ENCODE peak calls at places on chromosomes 11 and 22, in seven cellular contexts. One of them, this sample, is unnamed.

GRCh38 chr11:60193687-60194433 is 11.0 kb upstream of the MS4A6A start:
- DNase-seq in anterior cingulate cortex: no peak
- DNase-seq in NCI-H345: peak
- DNase-seq in posterior cingulate gyrus: no peak
- DNase-seq in HS-5: peak
- DNase-seq in psoas muscle: no peak
- DNase-seq in aorta: no peak
- DNase-seq in this sample: no peak

GRCh38 chr11:78420255-78420764 is 2.7 kb upstream of the GAB2 start:
- DNase-seq in anterior cingulate cortex: peak
- DNase-seq in NCI-H345: peak
- DNase-seq in posterior cingulate gyrus: peak
- DNase-seq in HS-5: no peak
- DNase-seq in psoas muscle: peak
- DNase-seq in aorta: peak
- DNase-seq in this sample: peak

GRCh38 chr22:36544107-36544620 is 15.2 kb upstream of the EIF3D start:
- DNase-seq in anterior cingulate cortex: no peak
- DNase-seq in NCI-H345: no peak
- DNase-seq in posterior cingulate gyrus: no peak
- DNase-seq in HS-5: no peak
- DNase-seq in psoas muscle: no peak
- DNase-seq in aorta: no peak
- DNase-seq in this sample: no peak

GRCh38 chr11:36550385-36551115 is 17.3 kb upstream of the RAG1 start:
- DNase-seq in anterior cingulate cortex: no peak
- DNase-seq in NCI-H345: no peak
- DNase-seq in posterior cingulate gyrus: no peak
- DNase-seq in HS-5: no peak
- DNase-seq in psoas muscle: no peak
- DNase-seq in aorta: no peak
- DNase-seq in this sample: no peak

GRCh38 chr22:29167032-29167911 is 38.4 kb upstream of the EMID1 start:
- DNase-seq in anterior cingulate cortex: no peak
- DNase-seq in NCI-H345: no peak
- DNase-seq in posterior cingulate gyrus: no peak
- DNase-seq in HS-5: no peak
- DNase-seq in psoas muscle: no peak
- DNase-seq in aorta: peak
- DNase-seq in this sample: no peak

GRCh38 chr22:24965822-24966626 is 13.5 kb downstream of the KIAA1671 start:
- DNase-seq in anterior cingulate cortex: no peak
- DNase-seq in NCI-H345: no peak
- DNase-seq in posterior cingulate gyrus: no peak
- DNase-seq in HS-5: no peak
- DNase-seq in psoas muscle: peak
- DNase-seq in aorta: no peak
- DNase-seq in this sample: no peak

GRCh38 chr11:9580894-9581293 is 7.4 kb downstream of the WEE1 start:
- DNase-seq in anterior cingulate cortex: no peak
- DNase-seq in NCI-H345: no peak
- DNase-seq in posterior cingulate gyrus: no peak
- DNase-seq in HS-5: no peak
- DNase-seq in psoas muscle: no peak
- DNase-seq in aorta: no peak
- DNase-seq in this sample: no peak

GRCh38 chr11:96155627-96156378 is 187.2 kb downstream of the MAML2 start:
- DNase-seq in anterior cingulate cortex: peak
- DNase-seq in NCI-H345: no peak
- DNase-seq in posterior cingulate gyrus: peak
- DNase-seq in HS-5: peak
- DNase-seq in psoas muscle: peak
- DNase-seq in aorta: peak
- DNase-seq in this sample: no peak

GRCh38 chr11:134497586-134497985 is 85.5 kb upstream of the B3GAT1 start:
- DNase-seq in anterior cingulate cortex: no peak
- DNase-seq in NCI-H345: peak
- DNase-seq in posterior cingulate gyrus: no peak
- DNase-seq in HS-5: no peak
- DNase-seq in psoas muscle: no peak
- DNase-seq in aorta: peak
- DNase-seq in this sample: peak

GRCh38 chr11:126153999-126154398 is 57.5 kb downstream of the RPUSD4 start:
- DNase-seq in anterior cingulate cortex: no peak
- DNase-seq in NCI-H345: peak
- DNase-seq in posterior cingulate gyrus: no peak
- DNase-seq in HS-5: no peak
- DNase-seq in psoas muscle: no peak
- DNase-seq in aorta: peak
- DNase-seq in this sample: no peak

GRCh38 chr11:61955416-61956135 is 5.4 kb downstream of the BEST1 start:
- DNase-seq in anterior cingulate cortex: no peak
- DNase-seq in NCI-H345: no peak
- DNase-seq in posterior cingulate gyrus: no peak
- DNase-seq in HS-5: no peak
- DNase-seq in psoas muscle: peak
- DNase-seq in aorta: peak
- DNase-seq in this sample: no peak

GRCh38 chr11:16867097-16867496 is 128.7 kb downstream of the C11orf58 start:
- DNase-seq in anterior cingulate cortex: no peak
- DNase-seq in NCI-H345: no peak
- DNase-seq in posterior cingulate gyrus: no peak
- DNase-seq in HS-5: no peak
- DNase-seq in psoas muscle: no peak
- DNase-seq in aorta: no peak
- DNase-seq in this sample: no peak

GRCh38 chr11:9004310-9004945 is 627 bp upstream of the NRIP3 start:
- DNase-seq in anterior cingulate cortex: no peak
- DNase-seq in NCI-H345: peak
- DNase-seq in posterior cingulate gyrus: no peak
- DNase-seq in HS-5: no peak
- DNase-seq in psoas muscle: peak
- DNase-seq in aorta: peak
- DNase-seq in this sample: no peak

GRCh38 chr22:19290400-19291217 is 910 bp downstream of the CLTCL1 start:
- DNase-seq in anterior cingulate cortex: no peak
- DNase-seq in NCI-H345: peak
- DNase-seq in posterior cingulate gyrus: no peak
- DNase-seq in HS-5: no peak
- DNase-seq in psoas muscle: no peak
- DNase-seq in aorta: no peak
- DNase-seq in this sample: no peak

GRCh38 chr11:112785104-112785503 is 176.1 kb upstream of the NCAM1 start:
- DNase-seq in anterior cingulate cortex: no peak
- DNase-seq in NCI-H345: no peak
- DNase-seq in posterior cingulate gyrus: no peak
- DNase-seq in HS-5: no peak
- DNase-seq in psoas muscle: peak
- DNase-seq in aorta: no peak
- DNase-seq in this sample: no peak

GRCh38 chr22:16819249-16819648 is 6.0 kb downstream of the XKR3 start:
- DNase-seq in anterior cingulate cortex: no peak
- DNase-seq in NCI-H345: no peak
- DNase-seq in posterior cingulate gyrus: no peak
- DNase-seq in HS-5: no peak
- DNase-seq in psoas muscle: no peak
- DNase-seq in aorta: no peak
- DNase-seq in this sample: no peak

GRCh38 chr11:123357353-123357989 is 72.6 kb upstream of the GRAMD1B start:
- DNase-seq in anterior cingulate cortex: no peak
- DNase-seq in NCI-H345: no peak
- DNase-seq in posterior cingulate gyrus: no peak
- DNase-seq in HS-5: no peak
- DNase-seq in psoas muscle: no peak
- DNase-seq in aorta: no peak
- DNase-seq in this sample: no peak

GRCh38 chr11:91686700-91687099 is 537.9 kb upstream of the FAT3 start:
- DNase-seq in anterior cingulate cortex: no peak
- DNase-seq in NCI-H345: peak
- DNase-seq in posterior cingulate gyrus: no peak
- DNase-seq in HS-5: no peak
- DNase-seq in psoas muscle: no peak
- DNase-seq in aorta: no peak
- DNase-seq in this sample: peak

GRCh38 chr11:126433989-126434949 is 78.8 kb downstream of the ST3GAL4 start:
- DNase-seq in anterior cingulate cortex: no peak
- DNase-seq in NCI-H345: no peak
- DNase-seq in posterior cingulate gyrus: no peak
- DNase-seq in HS-5: no peak
- DNase-seq in psoas muscle: no peak
- DNase-seq in aorta: no peak
- DNase-seq in this sample: no peak

GRCh38 chr11:119087747-119088241 is 3.1 kb downstream of the HMBS start:
- DNase-seq in anterior cingulate cortex: no peak
- DNase-seq in NCI-H345: no peak
- DNase-seq in posterior cingulate gyrus: no peak
- DNase-seq in HS-5: no peak
- DNase-seq in psoas muscle: no peak
- DNase-seq in aorta: peak
- DNase-seq in this sample: no peak

GRCh38 chr11:126352934-126353801 is 2.3 kb upstream of the ST3GAL4 start:
- DNase-seq in anterior cingulate cortex: no peak
- DNase-seq in NCI-H345: no peak
- DNase-seq in posterior cingulate gyrus: no peak
- DNase-seq in HS-5: no peak
- DNase-seq in psoas muscle: no peak
- DNase-seq in aorta: peak
- DNase-seq in this sample: no peak

GRCh38 chr22:37749223-37749622 is 52.4 kb downstream of the TRIOBP start:
- DNase-seq in anterior cingulate cortex: no peak
- DNase-seq in NCI-H345: no peak
- DNase-seq in posterior cingulate gyrus: no peak
- DNase-seq in HS-5: no peak
- DNase-seq in psoas muscle: no peak
- DNase-seq in aorta: no peak
- DNase-seq in this sample: no peak

GRCh38 chr11:111166655-111167054 is 78.9 kb upstream of the POU2AF2 start:
- DNase-seq in anterior cingulate cortex: no peak
- DNase-seq in NCI-H345: no peak
- DNase-seq in posterior cingulate gyrus: no peak
- DNase-seq in HS-5: no peak
- DNase-seq in psoas muscle: no peak
- DNase-seq in aorta: no peak
- DNase-seq in this sample: no peak

GRCh38 chr22:32623943-32624342 is 149.3 kb downstream of the FBXO7 start:
- DNase-seq in anterior cingulate cortex: no peak
- DNase-seq in NCI-H345: no peak
- DNase-seq in posterior cingulate gyrus: no peak
- DNase-seq in HS-5: no peak
- DNase-seq in psoas muscle: peak
- DNase-seq in aorta: peak
- DNase-seq in this sample: no peak

GRCh38 chr11:44345781-44346180 is 35.8 kb upstream of the ALX4 start:
- DNase-seq in anterior cingulate cortex: no peak
- DNase-seq in NCI-H345: no peak
- DNase-seq in posterior cingulate gyrus: no peak
- DNase-seq in HS-5: no peak
- DNase-seq in psoas muscle: no peak
- DNase-seq in aorta: no peak
- DNase-seq in this sample: no peak

GRCh38 chr11:113552271-113552670 is 77.1 kb upstream of the DRD2 start:
- DNase-seq in anterior cingulate cortex: no peak
- DNase-seq in NCI-H345: no peak
- DNase-seq in posterior cingulate gyrus: no peak
- DNase-seq in HS-5: no peak
- DNase-seq in psoas muscle: no peak
- DNase-seq in aorta: no peak
- DNase-seq in this sample: no peak

GRCh38 chr11:61756452-61757212 is 4.2 kb downstream of the MYRF start:
- DNase-seq in anterior cingulate cortex: no peak
- DNase-seq in NCI-H345: no peak
- DNase-seq in posterior cingulate gyrus: no peak
- DNase-seq in HS-5: no peak
- DNase-seq in psoas muscle: no peak
- DNase-seq in aorta: no peak
- DNase-seq in this sample: no peak

GRCh38 chr11:70590356-70590991 is 192.1 kb downstream of the CTTN start:
- DNase-seq in anterior cingulate cortex: no peak
- DNase-seq in NCI-H345: no peak
- DNase-seq in posterior cingulate gyrus: no peak
- DNase-seq in HS-5: no peak
- DNase-seq in psoas muscle: no peak
- DNase-seq in aorta: no peak
- DNase-seq in this sample: no peak

GRCh38 chr11:117919326-117920275 is 9.6 kb downstream of the TMPRSS13 start:
- DNase-seq in anterior cingulate cortex: no peak
- DNase-seq in NCI-H345: no peak
- DNase-seq in posterior cingulate gyrus: no peak
- DNase-seq in HS-5: no peak
- DNase-seq in psoas muscle: no peak
- DNase-seq in aorta: peak
- DNase-seq in this sample: no peak

GRCh38 chr22:22907551-22908494 is 20.2 kb downstream of the IGLL5 start:
- DNase-seq in anterior cingulate cortex: no peak
- DNase-seq in NCI-H345: no peak
- DNase-seq in posterior cingulate gyrus: no peak
- DNase-seq in HS-5: no peak
- DNase-seq in psoas muscle: no peak
- DNase-seq in aorta: peak
- DNase-seq in this sample: no peak

GRCh38 chr11:87134524-87135106 is 96.9 kb downstream of the TMEM135 start:
- DNase-seq in anterior cingulate cortex: no peak
- DNase-seq in NCI-H345: no peak
- DNase-seq in posterior cingulate gyrus: no peak
- DNase-seq in HS-5: no peak
- DNase-seq in psoas muscle: no peak
- DNase-seq in aorta: no peak
- DNase-seq in this sample: no peak

GRCh38 chr11:19176629-19177186 is 25.1 kb downstream of the CSRP3 start:
- DNase-seq in anterior cingulate cortex: no peak
- DNase-seq in NCI-H345: no peak
- DNase-seq in posterior cingulate gyrus: no peak
- DNase-seq in HS-5: no peak
- DNase-seq in psoas muscle: no peak
- DNase-seq in aorta: no peak
- DNase-seq in this sample: no peak

GRCh38 chr11:107970049-107970448 is 38.6 kb upstream of the CUL5 start:
- DNase-seq in anterior cingulate cortex: no peak
- DNase-seq in NCI-H345: no peak
- DNase-seq in posterior cingulate gyrus: no peak
- DNase-seq in HS-5: no peak
- DNase-seq in psoas muscle: no peak
- DNase-seq in aorta: no peak
- DNase-seq in this sample: no peak

GRCh38 chr11:61275191-61275590 is 19.9 kb downstream of the VWCE start:
- DNase-seq in anterior cingulate cortex: no peak
- DNase-seq in NCI-H345: no peak
- DNase-seq in posterior cingulate gyrus: no peak
- DNase-seq in HS-5: no peak
- DNase-seq in psoas muscle: no peak
- DNase-seq in aorta: no peak
- DNase-seq in this sample: no peak